ENCODE peak calls at places on chromosome 1, in nine cellular contexts. S is epithelial cell of esophagus, O is progenitor cell of endocrine pancreas, W is WERI-Rb-1, U is renal cortical epithelial cell, E is NCI-H1417, C is uterus, J is neural progenitor cell, F is small intestine. Y is an unnamed sample.

GRCh38 chr1:2593251-2593878 is 6.8 kb downstream of the PRXL2B start:
- DNase-seq in F (no peak), J (no peak), E (no peak), S (no peak), O (no peak), W (no peak), U (no peak), C (no peak), Y (no peak)

GRCh38 chr1:86705633-86705985 is 1.2 kb downstream of the SH3GLB1 start:
- DNase-seq in W (no peak), F (peak; percentile 31), O (no peak), C (no peak), E (peak; percentile 41), U (peak; percentile 27), J (no peak), S (peak; percentile 37), Y (no peak)

GRCh38 chr1:87337606-87338005 is 8.9 kb downstream of the LMO4 start:
- DNase-seq in E (no peak), F (no peak), O (no peak), S (no peak), U (no peak), W (no peak), C (no peak), J (no peak), Y (no peak)

GRCh38 chr1:212749924-212750535 is 41.5 kb downstream of the NSL1 start:
- DNase-seq in E (peak; percentile 73), F (peak; percentile 67), S (peak; percentile 75), U (peak; percentile 74), O (no peak), W (no peak), C (no peak), J (peak; percentile 70), Y (peak; percentile 55)

GRCh38 chr1:213419369-213420030 is 368.5 kb downstream of the RPS6KC1 start:
- DNase-seq in O (no peak), J (no peak), S (no peak), U (peak; percentile 23), W (no peak), F (no peak), C (no peak), E (no peak), Y (no peak)

GRCh38 chr1:227541796-227542152 is 21.6 kb upstream of the ZNF678 start:
- DNase-seq in J (no peak), W (no peak), S (no peak), U (no peak), C (no peak), E (no peak), O (no peak), F (no peak), Y (no peak)

GRCh38 chr1:236280438-236281285 is 1.1 kb downstream of the ERO1B start:
- DNase-seq in W (no peak), S (no peak), O (no peak), U (no peak), F (peak; percentile 29), E (peak; percentile 88), C (peak; percentile 19), J (peak; percentile 38), Y (peak; percentile 4)

GRCh38 chr1:40625076-40625475 is 40.4 kb downstream of the RIMS3 start:
- DNase-seq in F (peak; percentile 20), C (no peak), U (no peak), E (peak; percentile 9), W (peak; percentile 51), J (peak; percentile 38), O (no peak), S (peak; percentile 45), Y (no peak)

Y was measured in Caki2.